ENCODE peak calls at places on chromosome 17, in five cellular contexts. K is B cell; N is activated T-cell treated with anti-CD3 and anti-CD28 coated beads for 1 hour; Q is AG08395; G is activated T-helper 1 cell treated with anti-CD3 and anti-CD28 coated beads, Interleukin-2, amount 50 U/mL, for 16 hours. T is an unnamed sample.

GRCh38 chr17:34572483-34572882 is 6.9 kb upstream of the TMEM132E start:
- DNase-seq in K (no peak), G (no peak), N (no peak), Q (no peak), T (no peak)

GRCh38 chr17:69314246-69315030 is 12.5 kb downstream of the ABCA5 start:
- DNase-seq in G (no peak), Q (no peak), K (no peak), N (no peak), T (no peak)

GRCh38 chr17:49497147-49498036 is 2.3 kb downstream of the NGFR start:
- DNase-seq in G (no peak), K (peak), N (no peak), Q (peak), T (peak)

GRCh38 chr17:2508035-2508434 is 3.7 kb downstream of the METTL16 start:
- DNase-seq in G (no peak), Q (no peak), K (no peak), N (no peak), T (no peak)

GRCh38 chr17:39132192-39132600 is 19.2 kb downstream of the PLXDC1 start:
- DNase-seq in Q (peak), G (no peak), N (no peak), K (no peak), T (peak)

GRCh38 chr17:61420745-61421398 is 21.2 kb downstream of the TBX2 start:
- DNase-seq in K (no peak), G (no peak), N (no peak), Q (no peak), T (no peak)

GRCh38 chr17:31458829-31459228 is 67.4 kb downstream of the RAB11FIP4 start:
- DNase-seq in Q (no peak), K (no peak), N (no peak), G (no peak), T (no peak)

GRCh38 chr17:59649886-59650285 is 30.2 kb downstream of the CLTC start:
- DNase-seq in G (no peak), K (no peak), Q (no peak), N (no peak), T (no peak)

GRCh38 chr17:1480747-1481465 is 11.6 kb downstream of the MYO1C start:
- DNase-seq in G (no peak), N (no peak), K (no peak), Q (no peak), T (no peak)

GRCh38 chr17:31413871-31414589 is 22.6 kb downstream of the RAB11FIP4 start:
- DNase-seq in G (no peak), Q (peak), K (no peak), N (no peak), T (peak)

GRCh38 chr17:46968224-46968834 is 10.7 kb downstream of the RPRML start:
- DNase-seq in K (no peak), Q (no peak), N (no peak), G (no peak), T (no peak)

GRCh38 chr17:33582661-33583060 is 289.6 kb upstream of the ASIC2 start:
- DNase-seq in K (no peak), Q (no peak), N (no peak), G (no peak), T (no peak)

GRCh38 chr17:72502111-72502939 is 381.5 kb downstream of the SOX9 start:
- DNase-seq in K (no peak), Q (peak), G (no peak), N (no peak), T (no peak)

GRCh38 chr17:50909765-50910661 is 43.9 kb upstream of the TOB1 start:
- DNase-seq in G (peak), K (no peak), N (peak), Q (no peak), T (no peak)

GRCh38 chr17:309361-309888 is 43.2 kb downstream of the RPH3AL start:
- DNase-seq in Q (no peak), N (no peak), K (peak), G (no peak), T (no peak)